ENCODE peak calls at places on chromosome 18, in five cellular contexts. X is hepatic stellate cell, S is type B pancreatic cell, B is choroid plexus epithelial cell, U is colonic mucosa. Z is an unnamed sample.

GRCh38 chr18:5894215-5894612 is 1.1 kb downstream of the TMEM200C start:
- DNase-seq in U (no peak), B (no peak), S (no peak), X (no peak), Z (no peak)

GRCh38 chr18:44914028-44914427 is 233.3 kb downstream of the SETBP1 start:
- DNase-seq in S (no peak), X (no peak), B (no peak), U (no peak), Z (no peak)

GRCh38 chr18:7221424-7222155 is 9.3 kb upstream of the LRRC30 start:
- DNase-seq in X (peak), U (peak), S (no peak), B (peak), Z (no peak)

GRCh38 chr18:11324510-11324909 is 175.1 kb upstream of the PIEZO2 start:
- DNase-seq in S (no peak), X (no peak), U (no peak), B (peak), Z (no peak)

GRCh38 chr18:48832961-48833700 is 117.6 kb downstream of the SMAD7 start:
- DNase-seq in S (peak), U (peak), X (peak), B (no peak), Z (peak)

GRCh38 chr18:10270160-10270571 is 184.3 kb upstream of the APCDD1 start:
- DNase-seq in U (no peak), S (no peak), B (peak), X (no peak), Z (no peak)

GRCh38 chr18:35407871-35408481 is 30.8 kb upstream of the ZNF396 start:
- DNase-seq in U (peak), B (peak), S (no peak), X (peak), Z (no peak)

GRCh38 chr18:48129621-48130082 is 199.2 kb upstream of the SMAD2 start:
- DNase-seq in S (no peak), U (no peak), X (no peak), B (no peak), Z (no peak)

GRCh38 chr18:22300665-22301636 is 116.8 kb downstream of the CTAGE1 start:
- DNase-seq in B (no peak), U (peak), S (no peak), X (no peak), Z (no peak)

GRCh38 chr18:22169011-22169888 is at the start of gene GATA6:
- DNase-seq in U (peak), B (peak), X (peak), S (peak), Z (peak)

GRCh38 chr18:35559867-35560266 is 21.7 kb upstream of the GALNT1 start:
- DNase-seq in S (no peak), U (no peak), B (no peak), X (no peak), Z (no peak)

GRCh38 chr18:31243740-31244512 is 74.0 kb upstream of the DSG1 start:
- DNase-seq in X (no peak), B (no peak), U (peak), S (no peak), Z (no peak)

GRCh38 chr18:63970803-63971191 is 916 bp downstream of the SERPINB8 start:
- DNase-seq in B (no peak), S (peak), X (peak), U (peak), Z (no peak)

GRCh38 chr18:74511823-74512222 is 15.7 kb downstream of the CNDP2 start:
- DNase-seq in X (no peak), U (no peak), S (peak), B (no peak), Z (no peak)

GRCh38 chr18:77320960-77321559 is 71.4 kb downstream of the GALR1 start:
- DNase-seq in X (no peak), U (no peak), S (no peak), B (peak), Z (no peak)

GRCh38 chr18:48762836-48763713 is 187.7 kb downstream of the SMAD7 start:
- DNase-seq in U (no peak), X (no peak), B (no peak), S (no peak), Z (no peak)

GRCh38 chr18:45464619-45465018 is 150.7 kb upstream of the SLC14A2 start:
- DNase-seq in S (no peak), B (no peak), U (no peak), X (no peak), Z (no peak)

GRCh38 chr18:45243347-45244095 is 371.8 kb upstream of the SLC14A2 start:
- DNase-seq in S (no peak), U (no peak), X (no peak), B (no peak), Z (no peak)

GRCh38 chr18:69469444-69469919 is 68.8 kb downstream of the DOK6 start:
- DNase-seq in X (no peak), S (no peak), B (peak), U (no peak), Z (no peak)

GRCh38 chr18:74219056-74219455 is 70.7 kb downstream of the TIMM21 start:
- DNase-seq in U (no peak), S (no peak), X (no peak), B (peak), Z (no peak)

GRCh38 chr18:54327818-54328217 is 29.8 kb downstream of the STARD6 start:
- DNase-seq in S (no peak), U (no peak), B (no peak), X (no peak), Z (no peak)

GRCh38 chr18:27213123-27213717 is 28.1 kb upstream of the CHST9 start:
- DNase-seq in S (no peak), B (no peak), X (no peak), U (no peak), Z (no peak)

GRCh38 chr18:8987250-8987649 is 115.2 kb upstream of the NDUFV2 start:
- DNase-seq in S (no peak), U (no peak), B (no peak), X (no peak), Z (no peak)

GRCh38 chr18:48735070-48735676 is 196.3 kb downstream of the CTIF start:
- DNase-seq in S (no peak), U (no peak), B (no peak), X (no peak), Z (no peak)

Z was measured in osteocyte.